ENCODE peak calls at places on chromosome 3, in eight cellular contexts. N is stimulated activated CD8-positive, alpha-beta memory T cell treated with anti-CD3 and anti-CD28 coated beads, Interleukin-15, amount 100 ng/mL, for 48 hours; U is endodermal cell; W is MCF 10A; O is BJ; B is A549; G is iris pigment epithelial cell; V is non-pigmented ciliary epithelial cell. F is an unnamed sample.

GRCh38 chr3:170076715-170077238 is 39.0 kb downstream of the GPR160 start:
- DNase-seq in N (no peak), U (no peak), W (no peak), O (no peak), B (no peak), G (peak; percentile 81), V (peak; percentile 14), F (no peak)

GRCh38 chr3:129708328-129708861 is 101.9 kb upstream of the PLXND1 start:
- DNase-seq in N (no peak), U (no peak), W (no peak), O (peak; percentile 62), B (no peak), G (no peak), V (no peak), F (no peak)

GRCh38 chr3:108394016-108394415 is 97.7 kb downstream of the HHLA2 start:
- DNase-seq in N (no peak), U (no peak), W (no peak), O (no peak), B (no peak), G (no peak), V (no peak), F (no peak)

GRCh38 chr3:14336414-14337285 is 65.8 kb upstream of the SLC6A6 start:
- DNase-seq in N (no peak), U (no peak), W (peak; percentile 43), O (no peak), B (no peak), G (no peak), V (no peak), F (no peak)

GRCh38 chr3:107242579-107242978 is 134.7 kb upstream of the CCDC54 start:
- DNase-seq in N (no peak), U (no peak), W (no peak), O (no peak), B (no peak), G (no peak), V (no peak), F (no peak)

GRCh38 chr3:99108508-99108907 is 207.0 kb upstream of the DCBLD2 start:
- DNase-seq in N (no peak), U (no peak), W (peak; percentile 92), O (peak; percentile 95), B (peak; percentile 32), G (peak; percentile 98), V (peak; percentile 94), F (no peak)

GRCh38 chr3:197547618-197548017 is 8.2 kb downstream of the BDH1 start:
- DNase-seq in N (no peak), U (peak; percentile 86), W (no peak), O (no peak), B (no peak), G (no peak), V (no peak), F (no peak)

GRCh38 chr3:48086736-48087470 is 70.7 kb upstream of the MAP4 start:
- DNase-seq in N (no peak), U (no peak), W (peak; percentile 28), O (peak; percentile 19), B (peak; percentile 71), G (peak; percentile 87), V (no peak), F (peak; percentile 30)

GRCh38 chr3:24933401-24933800 is 438.8 kb upstream of the THRB start:
- DNase-seq in N (no peak), U (no peak), W (no peak), O (no peak), B (no peak), G (no peak), V (no peak), F (no peak)

GRCh38 chr3:168162172-168162571 is 66.4 kb upstream of the GOLIM4 start:
- DNase-seq in N (no peak), U (no peak), W (no peak), O (peak; percentile 13), B (no peak), G (peak; percentile 5), V (no peak), F (no peak)

GRCh38 chr3:46970391-46971091 is 6.0 kb downstream of the CCDC12 start:
- DNase-seq in N (no peak), U (no peak), W (no peak), O (no peak), B (peak; percentile 41), G (no peak), V (no peak), F (no peak)

F was measured in Panc1.